ENCODE peak calls at places on chromosome 16, in six cellular contexts. H, I, V, P, S and O are unnamed samples.

GRCh38 chr16:8950580-8951077 is 13.1 kb downstream of the USP7 start:
- DNase-seq in H (peak), I (no peak), V (no peak), P (no peak), S (no peak), O (no peak)

GRCh38 chr16:77452243-77452642 is 17.4 kb upstream of the ADAMTS18 start:
- DNase-seq in H (no peak), I (no peak), V (no peak), P (no peak), S (no peak), O (no peak)

GRCh38 chr16:69273009-69273408 is 38.1 kb upstream of the VPS4A start:
- DNase-seq in H (peak), I (no peak), V (no peak), P (no peak), S (no peak), O (no peak)

GRCh38 chr16:8893976-8894690 is 12.0 kb downstream of the LITAFD start:
- DNase-seq in H (no peak), I (no peak), V (no peak), P (no peak), S (no peak), O (no peak)

GRCh38 chr16:66431760-66432159 is 4.7 kb downstream of the BEAN1 start:
- DNase-seq in H (no peak), I (no peak), V (no peak), P (no peak), S (no peak), O (no peak)

GRCh38 chr16:49414651-49415050 is 41.0 kb downstream of the C16orf78 start:
- DNase-seq in H (no peak), I (no peak), V (no peak), P (no peak), S (no peak), O (no peak)

GRCh38 chr16:20746461-20746860 is 4.8 kb upstream of the THUMPD1 start:
- DNase-seq in H (no peak), I (no peak), V (no peak), P (no peak), S (no peak), O (no peak)

GRCh38 chr16:51924744-51925143 is 622.2 kb downstream of the TOX3 start:
- DNase-seq in H (no peak), I (no peak), V (no peak), P (no peak), S (no peak), O (no peak)

GRCh38 chr16:15498427-15499175 is 64.2 kb downstream of the BMERB1 start:
- DNase-seq in H (peak), I (no peak), V (no peak), P (no peak), S (no peak), O (no peak)

GRCh38 chr16:11871193-11871592 is 19.9 kb upstream of the RSL1D1 start:
- DNase-seq in H (peak), I (no peak), V (no peak), P (no peak), S (no peak), O (no peak)

GRCh38 chr16:410516-411178 is 9.0 kb downstream of the DECR2 start:
- DNase-seq in H (no peak), I (no peak), V (no peak), P (no peak), S (no peak), O (no peak)

GRCh38 chr16:70699696-70700095 is 13.8 kb upstream of the MTSS2 start:
- DNase-seq in H (no peak), I (no peak), V (no peak), P (no peak), S (no peak), O (no peak)

GRCh38 chr16:2160915-2161551 is 5.5 kb downstream of the TRAF7 start:
- DNase-seq in H (peak), I (no peak), V (no peak), P (no peak), S (no peak), O (peak)

GRCh38 chr16:82715833-82716232 is 89.1 kb downstream of the CDH13 start:
- DNase-seq in H (no peak), I (no peak), V (peak), P (no peak), S (no peak), O (peak)

GRCh38 chr16:27195068-27195741 is 8.1 kb upstream of the KDM8 start:
- DNase-seq in H (peak), I (no peak), V (no peak), P (no peak), S (no peak), O (no peak)

GRCh38 chr16:12207939-12208338 is 231.4 kb downstream of the SNX29 start:
- DNase-seq in H (no peak), I (no peak), V (no peak), P (no peak), S (no peak), O (no peak)

GRCh38 chr16:17289671-17290070 is 181.1 kb downstream of the XYLT1 start:
- DNase-seq in H (no peak), I (no peak), V (no peak), P (no peak), S (no peak), O (no peak)

GRCh38 chr16:56551796-56552738 is 12.8 kb upstream of the MT4 start:
- DNase-seq in H (no peak), I (peak), V (peak), P (no peak), S (no peak), O (no peak)

GRCh38 chr16:84115919-84116719 is 623 bp downstream of the MBTPS1 start:
- DNase-seq in H (peak), I (peak), V (no peak), P (no peak), S (peak), O (no peak)

GRCh38 chr16:66899945-66900688 is 18.6 kb downstream of the CDH16 start:
- DNase-seq in H (peak), I (no peak), V (peak), P (peak), S (no peak), O (peak)

GRCh38 chr16:82044585-82044911 is 9.5 kb downstream of the HSD17B2 start:
- DNase-seq in H (peak), I (no peak), V (no peak), P (no peak), S (no peak), O (no peak)

GRCh38 chr16:20621406-20621805 is 45.2 kb upstream of the ACSM2B start:
- DNase-seq in H (no peak), I (no peak), V (no peak), P (no peak), S (no peak), O (no peak)

GRCh38 chr16:15672514-15673167 is 22.6 kb downstream of the NDE1 start:
- DNase-seq in H (peak), I (peak), V (peak), P (no peak), S (peak), O (peak)

GRCh38 chr16:71792176-71792575 is 16.5 kb downstream of the AP1G1 start:
- DNase-seq in H (no peak), I (no peak), V (no peak), P (no peak), S (no peak), O (no peak)

GRCh38 chr16:12470311-12471229 is 333.1 kb downstream of the CPPED1 start:
- DNase-seq in H (peak), I (peak), V (peak), P (no peak), S (no peak), O (peak)

GRCh38 chr16:2420035-2420434 is 9.2 kb upstream of the CCNF start:
- DNase-seq in H (peak), I (no peak), V (no peak), P (no peak), S (no peak), O (no peak)